ENCODE peak calls at places on chromosomes 16 and 17, in eight cellular contexts. V is lung, J is A549, A is HFF-Myc, X is tibial nerve, R is neural progenitor cell, K is dorsolateral prefrontal cortex, L is cardiac muscle cell. M is an unnamed sample.

GRCh38 chr17:49527927-49528651 is 33.0 kb downstream of the NGFR start:
- DNase-seq in R (no peak), K (no peak), L (no peak), A (no peak), V (no peak), J (no peak), X (no peak), M (no peak)

GRCh38 chr17:59764292-59764741 is 56.9 kb downstream of the VMP1 start:
- DNase-seq in J (no peak), L (no peak), R (no peak), V (no peak), X (no peak), K (no peak), A (no peak), M (no peak)

GRCh38 chr17:21250719-21251305 is 2.4 kb downstream of the NATD1 start:
- DNase-seq in R (no peak), A (no peak), K (no peak), V (no peak), J (no peak), X (no peak), L (no peak), M (no peak)

GRCh38 chr16:69660166-69660565 is 66.2 kb downstream of the NQO1 start:
- DNase-seq in J (no peak), R (no peak), A (no peak), X (no peak), K (no peak), L (no peak), V (no peak), M (no peak)

GRCh38 chr16:50282010-50282538 is 15.7 kb downstream of the ADCY7 start:
- DNase-seq in A (no peak), X (peak), K (no peak), R (no peak), J (no peak), L (no peak), V (peak), M (peak)

GRCh38 chr17:62791235-62792121 is 16.6 kb downstream of the MARCHF10 start:
- DNase-seq in A (peak), X (no peak), R (no peak), V (no peak), L (peak), J (peak), K (no peak), M (no peak)

GRCh38 chr17:73072254-73072962 is 20.1 kb downstream of the SLC39A11 start:
- DNase-seq in V (no peak), J (no peak), A (no peak), R (no peak), X (no peak), L (no peak), K (no peak), M (no peak)

GRCh38 chr17:79993390-79994221 is 42.1 kb downstream of the TBC1D16 start:
- DNase-seq in V (peak), R (peak), X (peak), L (peak), J (peak), K (no peak), A (no peak), M (peak)

GRCh38 chr16:73065617-73066313 is 17.8 kb upstream of the ZFHX3 start:
- DNase-seq in A (no peak), L (no peak), J (no peak), X (no peak), K (no peak), V (no peak), R (peak), M (no peak)

GRCh38 chr16:73064996-73065349 is 17.0 kb upstream of the ZFHX3 start:
- DNase-seq in V (no peak), A (no peak), L (no peak), K (no peak), R (no peak), X (no peak), J (no peak), M (no peak)

GRCh38 chr16:73063284-73063733 is 15.4 kb upstream of the ZFHX3 start:
- DNase-seq in A (no peak), R (no peak), X (no peak), J (no peak), K (no peak), V (no peak), L (no peak), M (no peak)

GRCh38 chr16:73063854-73064226 is 15.9 kb upstream of the ZFHX3 start:
- DNase-seq in K (no peak), R (no peak), X (no peak), J (no peak), A (no peak), V (no peak), L (no peak), M (no peak)

DNA sequence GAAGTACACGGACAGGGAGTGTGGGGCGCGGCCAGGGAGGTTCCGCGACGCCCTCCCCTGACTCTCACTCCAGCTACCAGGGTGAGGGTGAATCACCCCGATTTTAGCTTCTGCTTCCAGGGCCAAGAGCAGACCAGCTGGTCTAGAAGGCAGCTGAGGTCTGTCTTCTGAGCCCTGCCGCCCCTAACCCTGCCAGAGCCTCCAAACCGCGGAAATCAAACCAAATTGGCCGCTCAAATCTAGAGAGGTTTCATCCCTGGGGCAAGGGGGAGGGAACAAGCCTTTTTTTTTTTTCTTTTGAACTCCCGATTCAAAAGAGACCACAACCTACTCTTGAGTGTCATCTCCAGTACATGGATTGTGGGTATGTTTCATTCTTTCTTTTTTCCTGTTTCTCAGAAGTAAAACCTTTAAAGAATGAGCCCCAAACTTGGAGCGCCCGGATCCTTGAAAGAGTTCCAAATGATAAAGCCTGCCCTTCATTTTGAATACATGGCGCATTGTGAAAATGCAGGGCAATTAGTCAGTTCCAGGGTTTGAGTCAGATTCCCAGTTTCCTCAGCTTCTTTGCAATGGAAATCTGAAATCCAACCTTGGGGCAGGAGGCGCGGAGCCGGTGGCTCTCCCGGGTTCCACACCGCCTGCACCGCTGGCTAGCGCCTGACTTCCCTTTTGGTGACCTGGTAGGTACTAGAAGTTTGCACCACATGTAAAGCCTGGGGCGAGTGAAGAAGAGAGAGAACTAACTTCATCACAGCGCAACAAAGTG is 16.5 kb upstream of the ZFHX3 start:
- DNase-seq in R (no peak), A (no peak), V (no peak), L (no peak), K (no peak), J (no peak), X (no peak), M (no peak)
- H3K4me3 ChIP-seq in R (no peak), A (no peak), V (no peak), L (no peak), K (no peak), J (peak), X (no peak), M (no peak)

GRCh38 chr17:43363926-43364285 is 34.9 kb upstream of the ARL4D start:
- DNase-seq in J (no peak), V (no peak), K (no peak), X (no peak), R (peak), L (no peak), A (no peak), M (no peak)

GRCh38 chr17:43363181-43363925 is 35.4 kb upstream of the ARL4D start:
- DNase-seq in V (no peak), A (no peak), J (no peak), K (no peak), X (no peak), L (no peak), R (no peak), M (no peak)

GRCh38 chr17:43367588-43368242 is 31.1 kb upstream of the ARL4D start:
- DNase-seq in X (no peak), V (no peak), A (peak), J (peak), L (peak), K (no peak), R (peak), M (no peak)

GRCh38 chr17:43366809-43367587 is 31.8 kb upstream of the ARL4D start:
- DNase-seq in J (no peak), K (no peak), V (no peak), L (no peak), A (no peak), X (no peak), R (no peak), M (no peak)

DNA sequence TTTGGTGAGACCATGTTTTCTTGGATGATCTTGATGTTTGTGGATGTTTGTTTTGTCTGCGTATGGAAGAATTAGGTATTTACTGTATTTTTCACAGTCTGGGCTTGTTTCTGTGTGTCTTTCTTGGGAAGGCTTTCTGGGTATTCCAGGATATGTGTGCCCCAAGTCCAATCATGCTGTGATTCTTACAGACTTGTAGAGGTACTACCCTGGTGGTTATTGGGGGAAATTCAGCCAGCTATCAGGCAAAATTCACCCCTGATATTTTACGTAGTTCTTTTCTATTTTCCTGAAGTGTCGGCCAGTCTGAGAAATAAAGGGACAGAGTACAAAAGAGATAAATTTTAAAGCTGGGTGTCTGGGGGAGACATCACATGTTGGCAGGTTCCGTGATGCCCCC is 33.4 kb upstream of the ARL4D start:
- DNase-seq in V (no peak), R (no peak), L (no peak), J (peak), X (no peak), A (no peak), K (no peak), M (no peak)
- TF ChIP-seq CTCF in V (no peak), R (peak), L (no peak), J (no peak), X (no peak), A (no peak), K (no peak), M (no peak)

GRCh38 chr16:68526143-68526781 is 12.8 kb upstream of the ZFP90 start:
- DNase-seq in J (peak), K (no peak), A (no peak), X (no peak), L (no peak), R (no peak), V (no peak), M (no peak)

GRCh38 chr16:68524069-68524820 is 14.8 kb upstream of the ZFP90 start:
- DNase-seq in X (no peak), L (no peak), V (no peak), J (no peak), R (no peak), A (no peak), K (no peak), M (no peak)

GRCh38 chr16:68517606-68518161 is 21.4 kb upstream of the ZFP90 start:
- DNase-seq in L (no peak), K (no peak), X (no peak), J (no peak), R (no peak), A (no peak), V (no peak), M (no peak)

GRCh38 chr16:68519225-68519745 is 19.8 kb upstream of the ZFP90 start:
- DNase-seq in X (no peak), R (no peak), K (no peak), J (no peak), L (no peak), V (no peak), A (no peak), M (no peak)

DNA sequence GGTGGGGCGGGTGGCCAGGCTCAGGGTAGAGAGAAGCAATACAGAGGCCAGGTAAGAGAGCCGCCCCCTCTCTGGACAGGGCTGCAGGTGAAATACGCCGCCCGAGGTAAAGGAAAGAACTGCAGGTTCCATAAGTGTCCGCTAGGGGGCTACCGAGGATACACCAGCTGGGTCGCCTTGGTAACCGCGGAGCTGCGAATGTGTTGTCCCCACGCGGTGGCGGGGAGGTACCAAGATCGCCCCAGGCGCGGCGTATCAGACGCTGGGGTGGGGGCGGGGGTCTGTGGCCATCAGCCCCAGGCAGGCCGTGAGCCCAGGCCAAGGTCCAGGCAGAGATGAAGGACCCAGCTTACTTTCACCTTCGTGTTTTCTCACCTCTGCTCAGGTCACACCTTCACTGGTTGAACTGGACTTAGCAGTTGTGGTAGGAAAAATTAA is 18.4 kb upstream of the ZFP90 start:
- DNase-seq in J (peak), A (peak), V (peak), R (peak), L (peak), K (peak), X (peak), M (peak)
- H3K4me3 ChIP-seq in J (peak), A (peak), V (no peak), R (peak), L (no peak), K (peak), X (no peak), M (peak)

DNA sequence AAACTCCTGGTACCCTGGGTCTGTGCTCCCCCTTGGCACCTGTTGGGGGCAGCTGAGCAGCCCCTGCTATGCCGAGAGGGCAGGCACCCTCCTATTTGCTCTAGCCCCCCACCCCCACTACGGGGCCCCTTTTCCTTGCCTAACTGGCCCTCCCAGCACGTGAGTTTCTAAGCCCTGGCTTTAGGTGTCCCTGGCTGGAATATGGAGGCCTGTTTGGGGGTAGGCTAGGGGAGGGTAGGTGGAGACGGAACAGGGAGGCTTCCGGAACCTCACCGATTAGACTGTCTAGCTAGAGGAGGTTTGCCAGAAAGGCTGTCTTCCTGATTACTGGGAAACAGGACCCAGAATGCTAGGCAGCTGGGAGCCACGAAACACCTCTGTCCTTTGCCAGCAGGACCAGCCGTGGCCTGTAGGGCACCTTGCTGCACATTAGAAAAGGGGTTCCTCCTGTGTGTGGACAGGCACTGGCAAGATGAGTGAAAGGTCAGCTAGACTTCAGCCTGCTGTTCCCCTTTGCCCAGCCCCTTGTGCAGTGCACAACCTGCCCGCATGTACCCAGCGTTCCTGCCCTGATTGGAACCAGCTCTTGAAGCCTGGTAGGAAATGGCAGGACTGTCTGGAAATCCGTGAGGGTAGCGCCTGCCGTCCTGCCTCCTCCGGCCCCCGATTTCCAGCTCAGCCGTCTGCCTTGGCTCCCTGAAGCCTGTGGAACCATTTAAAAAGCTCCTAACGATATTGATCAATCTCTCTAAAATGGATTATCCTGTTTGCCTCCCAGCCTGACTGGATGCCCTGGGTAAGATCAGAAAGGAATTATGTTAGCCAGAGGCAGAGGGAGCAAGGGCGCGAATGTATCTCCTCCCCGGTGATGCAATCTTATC is 83.4 kb upstream of the GSE1 start:
- DNase-seq in V (no peak), X (no peak), R (no peak), L (no peak), A (no peak), J (peak), K (no peak), M (no peak)
- TF ChIP-seq CTCF in V (no peak), X (no peak), R (no peak), L (no peak), A (no peak), J (no peak), K (no peak), M (no peak)

GRCh38 chr16:67516296-67517177 is 12.1 kb upstream of the RIPOR1 start:
- DNase-seq in J (peak), R (no peak), L (no peak), V (no peak), A (no peak), X (no peak), K (no peak), M (no peak)

GRCh38 chr16:67518676-67519075 is 10.0 kb upstream of the RIPOR1 start:
- DNase-seq in R (no peak), V (no peak), L (no peak), A (no peak), K (no peak), J (no peak), X (no peak), M (no peak)

GRCh38 chr16:67521095-67521804 is 7.4 kb upstream of the RIPOR1 start:
- DNase-seq in L (peak), J (peak), A (peak), K (peak), X (peak), R (peak), V (peak), M (peak)

GRCh38 chr16:67517178-67517492 is 11.5 kb upstream of the RIPOR1 start:
- DNase-seq in X (no peak), L (no peak), K (no peak), J (no peak), A (no peak), R (no peak), V (no peak), M (no peak)

DNA sequence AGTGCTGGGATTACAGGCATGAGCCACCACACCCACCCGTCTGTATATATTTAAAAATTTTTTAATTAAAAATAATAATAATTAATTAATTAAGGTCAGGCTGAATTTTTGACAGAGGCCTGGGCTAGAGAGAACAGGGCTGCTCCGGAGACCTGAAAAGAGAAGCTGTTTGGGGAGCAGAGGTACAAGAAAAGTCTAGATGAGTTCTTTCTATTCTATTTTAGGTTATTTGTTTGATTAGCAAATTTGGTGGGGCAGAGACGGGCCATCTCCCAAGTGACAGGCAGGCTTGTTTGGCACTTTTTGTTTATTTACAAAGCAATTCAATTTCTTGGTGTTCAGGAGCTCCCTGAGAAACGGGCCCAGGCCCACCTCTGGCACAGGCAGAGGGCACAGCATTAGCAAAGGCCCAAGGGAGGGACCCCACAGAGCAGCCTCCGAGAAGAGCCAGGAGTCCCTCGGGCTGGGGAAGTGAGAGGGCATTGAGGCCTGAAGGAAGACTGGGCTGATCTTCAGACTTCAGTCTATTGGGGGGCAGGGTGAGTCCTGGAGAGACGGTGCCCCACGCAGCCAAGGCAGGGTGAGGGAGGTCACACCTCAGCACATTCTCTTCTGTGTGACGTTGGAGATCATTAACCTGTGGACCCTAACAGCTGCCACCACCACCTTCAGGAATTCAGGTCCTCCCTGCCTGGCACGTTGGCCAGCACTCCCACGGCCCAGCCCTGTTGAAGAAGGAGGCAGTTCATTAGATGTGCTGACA is 10.8 kb upstream of the RIPOR1 start:
- DNase-seq in J (no peak), V (no peak), K (no peak), L (no peak), X (no peak), A (no peak), R (no peak), M (no peak)
- H3K4me3 ChIP-seq in J (no peak), V (no peak), K (no peak), L (no peak), X (no peak), A (no peak), R (no peak), M (no peak)

GRCh38 chr16:28873543-28874201 is 4.6 kb upstream of the ATP2A1 start:
- DNase-seq in J (no peak), V (no peak), A (no peak), R (peak), X (no peak), K (no peak), L (no peak), M (peak)
- TF ChIP-seq CTCF in J (peak), V (peak), A (peak), R (peak), X (peak), K (no peak), L (peak), M (peak)

M was measured in CD8-positive, alpha-beta T cell.